ENCODE peak calls at places on chromosome X, in eight cellular contexts. H is fibroblast of pulmonary artery; V is left cardiac atrium; P is AG04450; C is EH; U is esophagus muscularis mucosa; L is stimulated activated CD4-positive, alpha-beta T cell treated with anti-CD3 and anti-CD28 coated beads, Interleukin-15, amount 100 ng/mL, for 1 hour; W is NCI-H2081. N is an unnamed sample.

GRCh38 chrX:117985241-117985640 is 131.4 kb downstream of the KLHL13 start:
- DNase-seq in H (no peak), V (no peak), P (no peak), C (no peak), U (no peak), L (no peak), W (peak; percentile 50), N (no peak)

GRCh38 chrX:31603411-31604120 is 531.7 kb upstream of the FTHL17 start:
- DNase-seq in H (peak; percentile 19), V (no peak), P (peak; percentile 4), C (peak; percentile 58), U (no peak), L (no peak), W (no peak), N (no peak)

GRCh38 chrX:45351478-45351877 is 150.8 kb upstream of the DIPK2B start:
- DNase-seq in H (peak; percentile 61), V (no peak), P (peak; percentile 33), C (peak; percentile 82), U (no peak), L (no peak), W (no peak), N (no peak)

GRCh38 chrX:15623074-15623473 is 22.3 kb upstream of the ACE2 start:
- DNase-seq in H (no peak), V (no peak), P (no peak), C (no peak), U (no peak), L (no peak), W (no peak), N (no peak)

GRCh38 chrX:47143894-47144625 is 442 bp downstream of the NDUFB11 start:
- DNase-seq in H (peak; percentile 31), V (peak; percentile 39), P (no peak), C (peak; percentile 51), U (no peak), L (no peak), W (no peak), N (no peak)

GRCh38 chrX:112688242-112688641 is 8.5 kb upstream of the LHFPL1 start:
- DNase-seq in H (no peak), V (no peak), P (no peak), C (no peak), U (no peak), L (no peak), W (no peak), N (no peak)

GRCh38 chrX:54043084-54043483 is 1.2 kb downstream of the PHF8 start:
- DNase-seq in H (no peak), V (no peak), P (no peak), C (no peak), U (no peak), L (no peak), W (no peak), N (no peak)

GRCh38 chrX:129590596-129590995 is 50.5 kb downstream of the OCRL start:
- DNase-seq in H (no peak), V (no peak), P (no peak), C (no peak), U (no peak), L (no peak), W (no peak), N (no peak)

GRCh38 chrX:109911046-109911445 is 91.9 kb upstream of the TMEM164 start:
- DNase-seq in H (peak; percentile 34), V (no peak), P (no peak), C (peak; percentile 2), U (no peak), L (no peak), W (no peak), N (no peak)

GRCh38 chrX:37380920-37381319 is 31.8 kb downstream of the PRRG1 start:
- DNase-seq in H (peak; percentile 73), V (no peak), P (peak; percentile 15), C (peak; percentile 57), U (no peak), L (no peak), W (no peak), N (no peak)

GRCh38 chrX:41688154-41688553 is 619 bp upstream of the GPR34 start:
- DNase-seq in H (no peak), V (no peak), P (no peak), C (no peak), U (no peak), L (no peak), W (no peak), N (no peak)

GRCh38 chrX:21963736-21964135 is 23.2 kb downstream of the SMS start:
- DNase-seq in H (peak; percentile 63), V (no peak), P (no peak), C (peak; percentile 54), U (no peak), L (no peak), W (no peak), N (no peak)

GRCh38 chrX:42241421-42241820 is 318.1 kb upstream of the CASK start:
- DNase-seq in H (peak; percentile 4), V (no peak), P (no peak), C (no peak), U (no peak), L (no peak), W (no peak), N (no peak)

GRCh38 chrX:31297881-31298280 is 226.0 kb upstream of the FTHL17 start:
- DNase-seq in H (no peak), V (no peak), P (no peak), C (no peak), U (no peak), L (no peak), W (no peak), N (no peak)

GRCh38 chrX:136162827-136163427 is 15.6 kb downstream of the FHL1 start:
- DNase-seq in H (peak; percentile 64), V (peak; percentile 58), P (no peak), C (peak; percentile 64), U (no peak), L (no peak), W (no peak), N (no peak)

GRCh38 chrX:93791304-93791703 is 117.3 kb downstream of the FAM133A start:
- DNase-seq in H (no peak), V (no peak), P (no peak), C (no peak), U (no peak), L (no peak), W (no peak), N (no peak)

GRCh38 chrX:44474410-44474809 is 68.2 kb downstream of the FUNDC1 start:
- DNase-seq in H (peak; percentile 11), V (no peak), P (no peak), C (peak; percentile 22), U (no peak), L (no peak), W (no peak), N (no peak)

GRCh38 chrX:74467656-74468055 is 46.4 kb downstream of the SLC16A2 start:
- DNase-seq in H (no peak), V (no peak), P (no peak), C (no peak), U (no peak), L (no peak), W (no peak), N (no peak)

GRCh38 chrX:134537179-134537945 is 77.4 kb downstream of the HPRT1 start:
- DNase-seq in H (peak; percentile 80), V (no peak), P (no peak), C (peak; percentile 94), U (no peak), L (no peak), W (no peak), N (no peak)

GRCh38 chrX:135707880-135708279 is 5.6 kb upstream of the CT45A1 start:
- DNase-seq in H (no peak), V (no peak), P (no peak), C (peak; percentile 16), U (no peak), L (no peak), W (no peak), N (peak; percentile 15)

GRCh38 chrX:21958888-21959287 is 18.4 kb downstream of the SMS start:
- DNase-seq in H (peak; percentile 48), V (no peak), P (no peak), C (no peak), U (no peak), L (no peak), W (no peak), N (no peak)

GRCh38 chrX:16445166-16445752 is 204.7 kb upstream of the S100G start:
- DNase-seq in H (peak; percentile 22), V (no peak), P (no peak), C (peak; percentile 44), U (no peak), L (no peak), W (peak; percentile 16), N (no peak)

GRCh38 chrX:74526786-74527185 is 87.6 kb downstream of the RLIM start:
- DNase-seq in H (no peak), V (no peak), P (no peak), C (no peak), U (no peak), L (no peak), W (no peak), N (no peak)

GRCh38 chrX:75603833-75604232 is 81.0 kb upstream of the ZDHHC15 start:
- DNase-seq in H (peak; percentile 30), V (no peak), P (no peak), C (peak; percentile 13), U (no peak), L (no peak), W (peak; percentile 10), N (no peak)

GRCh38 chrX:24398766-24399165 is 38.3 kb downstream of the SUPT20HL1 start:
- DNase-seq in H (no peak), V (no peak), P (no peak), C (no peak), U (no peak), L (no peak), W (no peak), N (no peak)

GRCh38 chrX:6244666-6245065 is 16.0 kb upstream of the NLGN4X start:
- DNase-seq in H (no peak), V (no peak), P (no peak), C (no peak), U (no peak), L (no peak), W (no peak), N (no peak)

GRCh38 chrX:118522230-118522926 is 26.8 kb downstream of the DOCK11 start:
- DNase-seq in H (no peak), V (no peak), P (no peak), C (no peak), U (no peak), L (no peak), W (no peak), N (no peak)

GRCh38 chrX:107674480-107675364 is 46.4 kb downstream of the PRPS1 start:
- DNase-seq in H (peak; percentile 92), V (peak; percentile 72), P (no peak), C (peak; percentile 36), U (peak; percentile 94), L (peak; percentile 4), W (no peak), N (no peak)

GRCh38 chrX:100895365-100896075 is 21.4 kb upstream of the NOX1 start:
- DNase-seq in H (peak; percentile 57), V (no peak), P (no peak), C (peak; percentile 43), U (no peak), L (no peak), W (peak; percentile 28), N (peak; percentile 15)

GRCh38 chrX:2451456-2452316 is 49.1 kb downstream of the DHRSX start:
- DNase-seq in H (peak; percentile 49), V (no peak), P (no peak), C (peak; percentile 65), U (no peak), L (no peak), W (no peak), N (no peak)

GRCh38 chrX:78029663-78030062 is 60.2 kb upstream of the PGAM4 start:
- DNase-seq in H (peak; percentile 50), V (no peak), P (no peak), C (peak; percentile 52), U (no peak), L (no peak), W (no peak), N (no peak)

GRCh38 chrX:19824603-19825002 is 62.8 kb downstream of the SH3KBP1 start:
- DNase-seq in H (no peak), V (no peak), P (no peak), C (peak; percentile 44), U (no peak), L (no peak), W (no peak), N (no peak)

GRCh38 chrX:140821280-140821679 is 111.7 kb downstream of the LINC00632 start:
- DNase-seq in H (no peak), V (no peak), P (no peak), C (no peak), U (no peak), L (no peak), W (no peak), N (peak; percentile 40)

GRCh38 chrX:34631826-34632225 is 25.3 kb downstream of the TMEM47 start:
- DNase-seq in H (peak; percentile 69), V (no peak), P (no peak), C (peak; percentile 46), U (no peak), L (no peak), W (no peak), N (no peak)